ENCODE peak calls at places on chromosomes 7 and 10, in six cellular contexts. I, X, H, T, M and R are unnamed samples. For H3K36me3, the result is how much of the 10 kb centered on the place peaks cover.

GRCh38 chr10:102773986-102774385 is 30.2 kb downstream of the WBP1L start:
- DNase-seq in I (peak), X (no peak), H (no peak), T (peak), M (no peak), R (no peak)

GRCh38 chr7:12389089-12389700 is 14.5 kb downstream of the VWDE start:
- DNase-seq in I (peak), X (no peak), H (peak), T (no peak), M (peak), R (peak)

GRCh38 chr10:110798340-110798739 is 73.4 kb upstream of the PDCD4 start:
- DNase-seq in I (no peak), X (no peak), H (no peak), T (no peak), M (no peak), R (no peak)

GRCh38 chr7:18393465-18394118 is 102.0 kb upstream of the HDAC9 start:
- DNase-seq in I (no peak), X (no peak), H (no peak), T (no peak), M (no peak), R (peak)

GRCh38 chr7:44646921-44647636 is 40.7 kb downstream of the OGDH start:
- DNase-seq in I (no peak), X (no peak), H (no peak), T (no peak), M (peak), R (no peak)

GRCh38 chr7:47480576-47481538 is 101.1 kb downstream of the TNS3 start:
- DNase-seq in I (no peak), X (no peak), H (no peak), T (peak), M (no peak), R (no peak)

GRCh38 chr7:41967156-41967555 is 264.3 kb upstream of the INHBA start:
- DNase-seq in I (peak), X (no peak), H (no peak), T (no peak), M (peak), R (no peak)

GRCh38 chr7:43721193-43721806 is 8.0 kb downstream of the COA1 start:
- DNase-seq in I (peak), X (no peak), H (peak), T (no peak), M (peak), R (no peak)

GRCh38 chr10:81026597-81026996 is 488.9 kb downstream of the SH2D4B start:
- DNase-seq in I (no peak), X (no peak), H (no peak), T (no peak), M (no peak), R (no peak)

GRCh38 chr7:16721541-16721940 is 32.0 kb upstream of the TSPAN13 start:
- DNase-seq in I (no peak), X (no peak), H (no peak), T (no peak), M (no peak), R (no peak)

GRCh38 chr10:77173615-77174461 is 463.8 kb downstream of the KCNMA1 start:
- DNase-seq in I (peak), X (peak), H (peak), T (peak), M (peak), R (no peak)
- TF ChIP-seq CTCF in I (peak), X (peak), H (peak), T (peak), M (peak), R (peak)

GRCh38 chr7:77425151-77426051 is 9.3 kb upstream of the GSAP start:
- DNase-seq in I (peak), X (no peak), H (peak), T (no peak), M (peak), R (peak)
- H3K4me3 ChIP-seq in I (peak), X (no peak), H (peak), T (peak), M (peak), R (no peak)

GRCh38 chr10:101649530-101650085 is 45.4 kb downstream of the FBXW4 start:
- DNase-seq in I (no peak), X (no peak), H (no peak), T (no peak), M (no peak), R (no peak)

GRCh38 chr10:101646369-101646768 is 48.6 kb downstream of the FBXW4 start:
- DNase-seq in I (no peak), X (peak), H (no peak), T (peak), M (no peak), R (no peak)

GRCh38 chr10:101655581-101655980 is 39.4 kb downstream of the FBXW4 start:
- DNase-seq in I (peak), X (peak), H (no peak), T (no peak), M (peak), R (peak)

GRCh38 chr10:101653536-101653935 is 41.4 kb downstream of the FBXW4 start:
- DNase-seq in I (no peak), X (no peak), H (no peak), T (no peak), M (no peak), R (no peak)

DNA sequence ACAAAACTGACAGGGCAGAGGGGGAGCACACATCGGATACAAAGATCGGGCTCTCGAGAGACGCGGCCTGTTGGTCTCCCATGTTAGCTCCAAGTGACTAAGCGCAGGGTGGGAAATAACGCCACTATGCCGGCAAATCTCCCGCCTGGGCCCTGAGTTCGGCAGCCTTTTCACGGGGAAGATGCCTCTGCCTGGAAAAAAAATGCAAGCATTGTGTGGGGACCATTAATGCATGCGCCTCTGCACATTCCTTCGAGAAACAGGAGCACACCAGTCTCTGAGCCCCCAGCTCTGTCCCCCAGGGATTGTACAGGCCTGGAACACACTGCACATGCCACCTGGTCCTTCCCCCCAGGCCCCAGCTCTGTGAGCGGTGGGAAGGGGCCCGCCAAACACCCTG is 44.1 kb downstream of the FBXW4 start:
- DNase-seq in I (no peak), X (no peak), H (no peak), T (no peak), M (no peak), R (no peak)
- H3K36me3 ChIP-seq in I (under half), X (under half), H (under half), T (under half), M (under half), R (under half)

GRCh38 chr7:70717553-70718248 is 414.2 kb upstream of the GALNT17 start:
- DNase-seq in I (no peak), X (no peak), H (no peak), T (no peak), M (no peak), R (no peak)

GRCh38 chr7:70723339-70723738 is 408.6 kb upstream of the GALNT17 start:
- DNase-seq in I (no peak), X (no peak), H (no peak), T (no peak), M (no peak), R (no peak)

GRCh38 chr7:70719120-70719519 is 412.8 kb upstream of the GALNT17 start:
- DNase-seq in I (no peak), X (no peak), H (no peak), T (no peak), M (no peak), R (no peak)

GRCh38 chr7:70721500-70721899 is 410.4 kb upstream of the GALNT17 start:
- DNase-seq in I (no peak), X (no peak), H (no peak), T (no peak), M (no peak), R (no peak)

GRCh38 chr7:70720191-70720873 is 411.6 kb upstream of the GALNT17 start:
- DNase-seq in I (no peak), X (no peak), H (no peak), T (no peak), M (no peak), R (no peak)
- TF ChIP-seq CTCF in I (no peak), X (no peak), H (no peak), T (no peak), M (no peak), R (no peak)

GRCh38 chr7:120984406-120984805 is 4.1 kb upstream of the CPED1 start:
- DNase-seq in I (no peak), X (no peak), H (no peak), T (no peak), M (no peak), R (no peak)

GRCh38 chr7:120986665-120987064 is 1.8 kb upstream of the CPED1 start:
- DNase-seq in I (no peak), X (no peak), H (no peak), T (no peak), M (no peak), R (no peak)

GRCh38 chr7:120987280-120987679 is 1.2 kb upstream of the CPED1 start:
- DNase-seq in I (no peak), X (no peak), H (no peak), T (no peak), M (no peak), R (no peak)

GRCh38 chr7:120985130-120985758 is 3.3 kb upstream of the CPED1 start:
- DNase-seq in I (peak), X (no peak), H (no peak), T (no peak), M (no peak), R (no peak)

DNA sequence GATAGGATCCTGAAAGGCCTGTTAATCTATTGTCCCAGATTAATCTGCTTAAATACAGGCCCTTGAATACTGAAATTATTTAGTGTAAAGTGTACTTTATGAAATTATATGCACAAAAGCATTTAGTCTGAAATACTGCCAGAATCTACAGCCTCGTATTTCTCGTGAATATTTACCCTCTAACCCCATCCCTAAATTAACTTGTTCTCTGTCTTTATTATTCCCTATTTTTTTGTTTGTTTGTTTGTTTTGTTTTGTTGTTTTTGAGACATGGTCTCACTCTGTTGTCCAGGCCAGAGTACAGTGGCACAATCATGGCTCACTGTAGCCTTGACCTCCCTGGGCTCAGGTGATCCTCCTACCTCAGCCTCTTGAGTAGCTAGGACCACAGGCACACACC is 2.7 kb upstream of the CPED1 start:
- DNase-seq in I (no peak), X (no peak), H (no peak), T (no peak), M (no peak), R (no peak)
- H3K4me3 ChIP-seq in I (no peak), X (no peak), H (no peak), T (no peak), M (no peak), R (no peak)

GRCh38 chr10:133295426-133296320 is 13.0 kb downstream of the TUBGCP2 start:
- DNase-seq in I (no peak), X (no peak), H (no peak), T (no peak), M (no peak), R (no peak)

GRCh38 chr10:133289761-133290160 is 13.1 kb upstream of the ADAM8 start:
- DNase-seq in I (no peak), X (no peak), H (no peak), T (no peak), M (no peak), R (no peak)

GRCh38 chr10:133293810-133294119 is 14.9 kb downstream of the TUBGCP2 start:
- DNase-seq in I (no peak), X (no peak), H (no peak), T (no peak), M (no peak), R (no peak)

GRCh38 chr10:133294189-133294588 is 14.5 kb downstream of the TUBGCP2 start:
- DNase-seq in I (no peak), X (no peak), H (no peak), T (no peak), M (no peak), R (no peak)

GRCh38 chr10:133292919-133293809 is 15.5 kb downstream of the TUBGCP2 start:
- DNase-seq in I (peak), X (no peak), H (no peak), T (no peak), M (peak), R (peak)
- H3K36me3 ChIP-seq in I (half or more), X (under half), H (under half), T (under half), M (under half), R (under half)

GRCh38 chr10:92592761-92593552 is at the start of gene KIF11:
- DNase-seq in I (peak), X (peak), H (peak), T (peak), M (peak), R (peak)
- TF ChIP-seq CTCF in I (no peak), X (no peak), H (peak), T (no peak), M (peak), R (peak)

DNA sequence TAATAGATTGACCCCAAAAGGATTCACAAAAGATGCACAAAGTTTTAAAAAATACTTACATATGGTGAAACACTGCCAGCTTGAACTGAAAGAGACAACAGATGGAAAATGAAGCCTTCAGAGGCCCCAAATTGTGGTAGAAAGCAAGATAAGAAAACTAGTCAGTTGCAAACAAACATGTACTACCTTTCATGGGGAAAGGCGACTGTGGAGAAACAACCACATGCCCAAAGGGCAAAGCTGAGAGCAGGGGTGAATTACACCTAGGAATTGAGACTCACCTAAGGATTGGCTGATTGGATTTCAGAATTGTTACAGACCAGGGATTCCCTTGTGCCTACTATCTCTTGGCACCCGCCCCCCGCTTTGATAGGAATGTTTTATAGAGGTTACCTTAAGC is 13.1 kb downstream of the EPC1 start:
- DNase-seq in I (no peak), X (no peak), H (no peak), T (no peak), M (no peak), R (no peak)
- H3K4me3 ChIP-seq in I (no peak), X (no peak), H (no peak), T (no peak), M (no peak), R (no peak)